ENCODE peak calls at places on chromosomes 3 and 15, in seven cellular contexts. L is neural progenitor cell; Q is stimulated activated CD4-positive, alpha-beta T cell treated with anti-CD3 and anti-CD28 coated beads, Interleukin-1b, Interleukin-23, amount 100 ng/mL, for 24 hours; F is hypothalamus; O is NCI-H774; Y is occipital lobe; S is HT1080. D is an unnamed sample.

GRCh38 chr15:73335026-73335425 is 33.7 kb downstream of the HCN4 start:
- DNase-seq in L (no peak), Q (no peak), F (no peak), O (no peak), Y (no peak), S (no peak), D (no peak)

GRCh38 chr3:177179281-177180067 is 17.8 kb downstream of the TBL1XR1 start:
- DNase-seq in L (no peak), Q (no peak), F (no peak), O (no peak), Y (no peak), S (no peak), D (no peak)

GRCh38 chr15:51095681-51096331 is 1.1 kb upstream of the TNFAIP8L3 start:
- DNase-seq in L (no peak), Q (no peak), F (no peak), O (no peak), Y (no peak), S (no peak), D (no peak)

GRCh38 chr15:77418341-77419049 is 1.4 kb downstream of the PEAK1 start:
- DNase-seq in L (no peak), Q (no peak), F (no peak), O (no peak), Y (no peak), S (peak), D (no peak)

GRCh38 chr3:33687406-33688010 is 30.5 kb downstream of the CLASP2 start:
- DNase-seq in L (no peak), Q (no peak), F (no peak), O (no peak), Y (no peak), S (peak), D (no peak)

GRCh38 chr3:82739390-82739789 is 977.9 kb upstream of the GBE1 start:
- DNase-seq in L (no peak), Q (no peak), F (no peak), O (no peak), Y (no peak), S (peak), D (no peak)

GRCh38 chr15:83206971-83207621 is 527 bp downstream of the HDGFL3 start:
- DNase-seq in L (peak), Q (no peak), F (no peak), O (no peak), Y (no peak), S (peak), D (peak)

GRCh38 chr15:61195116-61196002 is 33.7 kb downstream of the RORA start:
- DNase-seq in L (peak), Q (no peak), F (no peak), O (peak), Y (no peak), S (peak), D (peak)

GRCh38 chr3:122947621-122948202 is 79.9 kb downstream of the SEMA5B start:
- DNase-seq in L (no peak), Q (no peak), F (no peak), O (no peak), Y (no peak), S (peak), D (no peak)

GRCh38 chr3:65202395-65202794 is 514.6 kb upstream of the ADAMTS9 start:
- DNase-seq in L (no peak), Q (no peak), F (no peak), O (no peak), Y (no peak), S (no peak), D (no peak)

GRCh38 chr3:58234516-58234931 is 3.1 kb upstream of the ABHD6 start:
- DNase-seq in L (no peak), Q (no peak), F (no peak), O (no peak), Y (peak), S (peak), D (no peak)

GRCh38 chr3:31572605-31573459 is 40.1 kb downstream of the STT3B start:
- DNase-seq in L (no peak), Q (no peak), F (no peak), O (no peak), Y (no peak), S (no peak), D (no peak)

GRCh38 chr3:195069501-195070251 is 201.3 kb downstream of the XXYLT1 start:
- DNase-seq in L (no peak), Q (no peak), F (no peak), O (no peak), Y (no peak), S (no peak), D (no peak)

GRCh38 chr3:176566757-176567156 is 630.5 kb downstream of the TBL1XR1 start:
- DNase-seq in L (no peak), Q (no peak), F (no peak), O (no peak), Y (no peak), S (no peak), D (no peak)

GRCh38 chr15:39584662-39585393 is 3.9 kb downstream of the THBS1 start:
- DNase-seq in L (no peak), Q (no peak), F (no peak), O (no peak), Y (no peak), S (no peak), D (no peak)

GRCh38 chr3:118536764-118537163 is 497.9 kb downstream of the IGSF11 start:
- DNase-seq in L (no peak), Q (no peak), F (no peak), O (no peak), Y (no peak), S (peak), D (no peak)

GRCh38 chr15:74482661-74483060 is 21.7 kb upstream of the UBL7 start:
- DNase-seq in L (no peak), Q (no peak), F (no peak), O (no peak), Y (no peak), S (no peak), D (no peak)

D was measured in Caco-2.